ENCODE peak calls at places on chromosome 22, in ten cellular contexts. Z is activated naive CD8-positive, alpha-beta T cell treated with anti-CD3 and anti-CD28 coated beads, Interleukin-2, amount 50 U/mL, for 16 hours; A is endothelial cell; G is iPS-NIHi11; H is osteocyte; W is mucosa of gallbladder; E is sciatic nerve; X is prostate gland; B is T-helper 1 cell; L is EL. I is an unnamed sample.

GRCh38 chr22:39242809-39243442 is 1.9 kb downstream of the PDGFB start:
- DNase-seq in Z (no peak), H (no peak), W (peak), A (no peak), E (no peak), G (peak), B (peak), X (peak), L (no peak), I (peak)

GRCh38 chr22:37746366-37747089 is 49.7 kb downstream of the TRIOBP start:
- DNase-seq in X (no peak), E (no peak), W (no peak), L (no peak), B (peak), Z (peak), G (no peak), H (no peak), A (peak), I (no peak)

GRCh38 chr22:38674888-38675287 is 6.9 kb upstream of the TOMM22 start:
- DNase-seq in G (no peak), A (no peak), B (no peak), W (no peak), L (no peak), H (no peak), E (no peak), Z (no peak), X (no peak), I (no peak)

GRCh38 chr22:30430933-30431332 is 5.4 kb downstream of the MTFP1 start:
- DNase-seq in W (no peak), Z (no peak), E (no peak), L (no peak), X (no peak), B (no peak), H (no peak), A (no peak), G (peak), I (no peak)

GRCh38 chr22:25996669-25997068 is 172.6 kb upstream of the SEZ6L start:
- DNase-seq in E (no peak), H (no peak), B (no peak), X (no peak), L (no peak), Z (no peak), G (no peak), W (no peak), A (no peak), I (no peak)

GRCh38 chr22:42078469-42079318 is 806 bp upstream of the SMDT1 start:
- DNase-seq in L (no peak), B (no peak), W (no peak), X (peak), G (no peak), Z (no peak), A (no peak), H (no peak), E (no peak), I (no peak)

GRCh38 chr22:27195516-27195915 is 538.1 kb downstream of the MIAT start:
- DNase-seq in A (no peak), Z (no peak), B (no peak), E (no peak), W (no peak), G (no peak), X (no peak), H (no peak), L (no peak), I (no peak)

GRCh38 chr22:48031589-48031988 is 1269.1 kb downstream of the TBC1D22A start:
- DNase-seq in G (no peak), L (no peak), W (no peak), A (no peak), E (no peak), B (no peak), Z (no peak), X (no peak), H (peak), I (no peak)

GRCh38 chr22:27129266-27129665 is 471.9 kb downstream of the MIAT start:
- DNase-seq in H (no peak), X (no peak), B (peak), W (no peak), G (no peak), A (no peak), E (no peak), Z (no peak), L (peak), I (no peak)

GRCh38 chr22:49373289-49373666 is 454.4 kb downstream of the BRD1 start:
- DNase-seq in X (no peak), G (no peak), H (peak), B (no peak), L (no peak), E (peak), A (peak), W (peak), Z (no peak), I (no peak)

GRCh38 chr22:32175751-32176644 is 16.9 kb upstream of the C22orf42 start:
- DNase-seq in H (peak), B (no peak), A (peak), Z (no peak), G (peak), W (no peak), E (no peak), L (no peak), X (no peak), I (no peak)

GRCh38 chr22:19755145-19755710 is 5.3 kb upstream of the TBX1 start:
- DNase-seq in E (no peak), W (no peak), B (no peak), H (no peak), A (no peak), G (no peak), X (no peak), L (no peak), Z (no peak), I (no peak)

GRCh38 chr22:24459911-24460310 is 32.5 kb downstream of the ADORA2A start:
- DNase-seq in L (no peak), X (no peak), W (no peak), B (no peak), Z (no peak), G (no peak), E (no peak), A (no peak), H (no peak), I (no peak)

GRCh38 chr22:32482708-32483107 is 8.1 kb downstream of the FBXO7 start:
- DNase-seq in G (no peak), W (no peak), Z (no peak), L (no peak), B (peak), A (no peak), X (no peak), E (no peak), H (no peak), I (peak)

GRCh38 chr22:38570841-38571364 is 920 bp upstream of the DMC1 start:
- DNase-seq in W (peak), E (peak), Z (peak), X (peak), A (peak), G (peak), B (peak), H (no peak), L (peak), I (peak)

GRCh38 chr22:25360411-25360810 is 141.0 kb downstream of the CRYBB2 start:
- DNase-seq in A (no peak), E (no peak), B (no peak), L (no peak), H (no peak), Z (no peak), W (no peak), G (no peak), X (no peak), I (no peak)